ENCODE peak calls at places on chromosome 5, in five cellular contexts. One of them, this sample, is unnamed.

GRCh38 chr5:155342956-155343355 is 329.4 kb downstream of the KIF4B start:
- DNase-seq in left ventricle myocardium superior: no peak
- DNase-seq in cardiac fibroblast: no peak
- DNase-seq in uterus: no peak
- DNase-seq in nephron progenitor cell: no peak
- DNase-seq in this sample: no peak

GRCh38 chr5:37777472-37778135 is 62.2 kb downstream of the GDNF start:
- DNase-seq in left ventricle myocardium superior: no peak
- DNase-seq in cardiac fibroblast: peak
- DNase-seq in uterus: no peak
- DNase-seq in nephron progenitor cell: no peak
- DNase-seq in this sample: no peak

GRCh38 chr5:163503106-163504090 is 2.0 kb upstream of the MAT2B start:
- DNase-seq in left ventricle myocardium superior: peak
- DNase-seq in cardiac fibroblast: peak
- DNase-seq in uterus: peak
- DNase-seq in nephron progenitor cell: peak
- DNase-seq in this sample: peak

GRCh38 chr5:71873202-71873601 is 154.1 kb downstream of the CARTPT start:
- DNase-seq in left ventricle myocardium superior: no peak
- DNase-seq in cardiac fibroblast: no peak
- DNase-seq in uterus: no peak
- DNase-seq in nephron progenitor cell: no peak
- DNase-seq in this sample: no peak

GRCh38 chr5:175659546-175660248 is 1.8 kb downstream of the HRH2 start:
- DNase-seq in left ventricle myocardium superior: no peak
- DNase-seq in cardiac fibroblast: no peak
- DNase-seq in uterus: no peak
- DNase-seq in nephron progenitor cell: no peak
- DNase-seq in this sample: no peak

GRCh38 chr5:10695055-10695649 is 65.9 kb downstream of the DAP start:
- DNase-seq in left ventricle myocardium superior: peak
- DNase-seq in cardiac fibroblast: peak
- DNase-seq in uterus: peak
- DNase-seq in nephron progenitor cell: peak
- DNase-seq in this sample: peak

GRCh38 chr5:11197726-11198125 is 436.7 kb upstream of the DAP start:
- DNase-seq in left ventricle myocardium superior: no peak
- DNase-seq in cardiac fibroblast: no peak
- DNase-seq in uterus: no peak
- DNase-seq in nephron progenitor cell: no peak
- DNase-seq in this sample: no peak

GRCh38 chr5:150077996-150078801 is 8.2 kb downstream of the CSF1R start:
- DNase-seq in left ventricle myocardium superior: no peak
- DNase-seq in cardiac fibroblast: no peak
- DNase-seq in uterus: no peak
- DNase-seq in nephron progenitor cell: no peak
- DNase-seq in this sample: no peak

This sample was measured in sciatic nerve.